ENCODE peak calls at places on chromosomes 12 and 14, in four cellular contexts. B is CD4-positive, alpha-beta T cell; L is epithelial cell of esophagus; D is GM13976. C is an unnamed sample.

GRCh38 chr14:69043598-69044267 is 64.6 kb upstream of the ACTN1 start:
- DNase-seq in B (no peak), L (peak; percentile 36), D (no peak), C (no peak)

GRCh38 chr14:40467969-40468368 is 1035.7 kb upstream of the FBXO33 start:
- DNase-seq in B (no peak), L (no peak), D (no peak), C (no peak)

GRCh38 chr12:42689699-42690098 is 100.2 kb upstream of the PRICKLE1 start:
- DNase-seq in B (no peak), L (no peak), D (no peak), C (no peak)

GRCh38 chr14:22838631-22839041 is 2.3 kb downstream of the MMP14 start:
- DNase-seq in B (no peak), L (peak; percentile 43), D (no peak), C (peak; percentile 68)

GRCh38 chr12:19068137-19068536 is 61.4 kb upstream of the PLEKHA5 start:
- DNase-seq in B (no peak), L (no peak), D (no peak), C (no peak)

GRCh38 chr14:72682188-72682587 is 211.7 kb downstream of the DPF3 start:
- DNase-seq in B (no peak), L (no peak), D (no peak), C (no peak)

GRCh38 chr14:103374121-103374520 is 11.1 kb upstream of the MARK3 start:
- DNase-seq in B (no peak), L (no peak), D (no peak), C (no peak)

GRCh38 chr14:98931911-98932310 is 340.1 kb downstream of the BCL11B start:
- DNase-seq in B (peak; percentile 80), L (no peak), D (no peak), C (no peak)

GRCh38 chr12:113159937-113160336 is 10.4 kb downstream of the CFAP73 start:
- DNase-seq in B (no peak), L (peak; percentile 30), D (no peak), C (no peak)

GRCh38 chr14:22569749-22570131 is 19.3 kb downstream of the DAD1 start:
- DNase-seq in B (no peak), L (no peak), D (no peak), C (no peak)

GRCh38 chr12:76927170-76927784 is 48.5 kb upstream of the CSRP2 start:
- DNase-seq in B (no peak), L (peak; percentile 61), D (peak; percentile 58), C (peak; percentile 33)

GRCh38 chr14:22928237-22929103 is 706 bp downstream of the PRMT5 start:
- DNase-seq in B (no peak), L (no peak), D (no peak), C (no peak)

GRCh38 chr14:105272623-105273022 is 24.3 kb downstream of the BTBD6 start:
- DNase-seq in B (no peak), L (no peak), D (no peak), C (no peak)

GRCh38 chr12:118358607-118359540 is 13.8 kb downstream of the TAOK3 start:
- DNase-seq in B (no peak), L (no peak), D (no peak), C (peak; percentile 30)

GRCh38 chr12:9124346-9125031 is 8.8 kb upstream of the A2M start:
- DNase-seq in B (no peak), L (no peak), D (no peak), C (no peak)

GRCh38 chr14:70168401-70168800 is 20.4 kb downstream of the SLC8A3 start:
- DNase-seq in B (no peak), L (no peak), D (no peak), C (no peak)

GRCh38 chr14:100076630-100077029 is 11.4 kb downstream of the EVL start:
- DNase-seq in B (no peak), L (peak; percentile 75), D (no peak), C (no peak)

GRCh38 chr14:101405171-101405883 is 156.0 kb upstream of the DIO3 start:
- DNase-seq in B (no peak), L (no peak), D (no peak), C (no peak)

GRCh38 chr14:90111895-90112534 is 50.2 kb downstream of the KCNK13 start:
- DNase-seq in B (no peak), L (peak; percentile 91), D (no peak), C (no peak)

GRCh38 chr14:89260898-89261297 is 156.1 kb downstream of the FOXN3 start:
- DNase-seq in B (no peak), L (no peak), D (no peak), C (no peak)

GRCh38 chr12:124433906-124434305 is 133.5 kb downstream of the NCOR2 start:
- DNase-seq in B (no peak), L (no peak), D (no peak), C (no peak)

GRCh38 chr14:73227812-73228781 is 9.2 kb upstream of the PAPLN start:
- DNase-seq in B (no peak), L (peak; percentile 82), D (no peak), C (no peak)

GRCh38 chr14:68843471-68844209 is 50.8 kb upstream of the ZFP36L1 start:
- DNase-seq in B (peak; percentile 74), L (peak; percentile 66), D (peak; percentile 80), C (peak; percentile 73)

GRCh38 chr12:72723732-72724131 is 451.6 kb downstream of the TRHDE start:
- DNase-seq in B (no peak), L (no peak), D (no peak), C (no peak)

GRCh38 chr14:34147461-34147860 is 196.6 kb upstream of the EGLN3 start:
- DNase-seq in B (no peak), L (peak; percentile 61), D (no peak), C (no peak)

GRCh38 chr12:9760699-9761406 is at the start of gene CD69:
- DNase-seq in B (peak; percentile 56), L (no peak), D (peak; percentile 38), C (peak; percentile 42)

GRCh38 chr12:98127336-98127679 is 388.1 kb upstream of the TMPO start:
- DNase-seq in B (no peak), L (no peak), D (no peak), C (no peak)

GRCh38 chr14:60327447-60328331 is 78.7 kb downstream of the PPM1A start:
- DNase-seq in B (peak; percentile 9), L (peak; percentile 19), D (peak; percentile 74), C (peak; percentile 78)

GRCh38 chr14:90656986-90657385 is 159.2 kb downstream of the TTC7B start:
- DNase-seq in B (no peak), L (no peak), D (no peak), C (no peak)

GRCh38 chr12:26135571-26135970 is 10.7 kb upstream of the BHLHE41 start:
- DNase-seq in B (no peak), L (no peak), D (no peak), C (no peak)

GRCh38 chr14:104513641-104514046 is 65.9 kb upstream of the C14orf180 start:
- DNase-seq in B (no peak), L (no peak), D (no peak), C (no peak)

GRCh38 chr14:38500125-38500524 is 244.2 kb upstream of the CLEC14A start:
- DNase-seq in B (no peak), L (no peak), D (no peak), C (no peak)

GRCh38 chr14:59422069-59422881 is 42.9 kb downstream of the GPR135 start:
- DNase-seq in B (no peak), L (no peak), D (no peak), C (peak; percentile 21)

GRCh38 chr12:109948382-109948781 is 47.8 kb downstream of the GIT2 start:
- DNase-seq in B (no peak), L (no peak), D (no peak), C (no peak)

GRCh38 chr14:36319899-36320209 is 583 bp downstream of the MBIP start:
- DNase-seq in B (no peak), L (no peak), D (no peak), C (no peak)

GRCh38 chr12:10235761-10236631 is 23.3 kb downstream of the GABARAPL1 start:
- DNase-seq in B (peak; percentile 31), L (peak; percentile 43), D (peak; percentile 50), C (peak; percentile 54)

GRCh38 chr12:49025463-49025862 is 6.9 kb upstream of the PRKAG1 start:
- DNase-seq in B (no peak), L (no peak), D (no peak), C (no peak)

DNA sequence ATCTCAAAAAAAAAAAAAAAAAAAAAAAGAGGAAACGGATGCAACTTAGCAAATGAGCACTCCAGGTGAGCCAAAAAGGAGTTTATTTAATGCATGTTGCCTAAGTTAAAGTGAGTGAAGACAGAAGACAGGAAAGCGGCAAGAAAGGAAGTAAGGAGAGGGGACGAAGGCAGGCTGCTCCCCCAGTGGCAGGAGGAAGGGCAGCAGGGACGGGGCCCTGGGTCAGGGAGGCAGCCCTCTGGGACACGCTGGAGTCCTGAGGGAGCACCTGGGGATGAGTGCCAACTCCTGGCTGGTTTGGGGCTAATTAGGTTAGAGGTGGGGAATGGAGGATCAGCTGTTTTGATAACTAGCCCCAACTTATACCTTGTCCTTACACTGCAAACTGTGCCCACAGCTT is 37.0 kb upstream of the SPTLC2 start:
- DNase-seq in B (no peak), L (no peak), D (no peak), C (no peak)
- TF ChIP-seq CTCF in B (no peak), L (no peak), D (no peak), C (no peak)

DNA sequence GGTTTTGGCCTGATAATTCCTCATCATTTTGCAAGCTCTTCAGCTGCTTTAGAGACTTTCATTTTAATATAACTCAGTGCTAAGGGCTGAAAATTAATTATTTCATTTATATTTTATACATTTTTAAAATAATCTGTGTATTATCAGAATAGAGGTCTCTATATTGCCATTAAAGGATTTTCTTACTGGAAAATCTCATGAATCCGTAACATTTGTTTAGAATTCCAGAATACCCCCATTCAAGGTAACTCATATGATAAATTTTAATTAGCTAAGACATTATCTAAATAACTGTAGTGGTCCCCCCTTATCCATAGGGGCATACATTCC is 51.6 kb downstream of the BMAL2 start:
- DNase-seq in B (no peak), L (no peak), D (no peak), C (no peak)
- TF ChIP-seq CTCF in B (peak; percentile 25), L (no peak), D (no peak), C (no peak)

GRCh38 chr12:4152145-4152795 is 121.3 kb upstream of the CCND2 start:
- DNase-seq in B (no peak), L (no peak), D (no peak), C (no peak)
- TF ChIP-seq CTCF in B (no peak), L (no peak), D (no peak), C (no peak)

DNA sequence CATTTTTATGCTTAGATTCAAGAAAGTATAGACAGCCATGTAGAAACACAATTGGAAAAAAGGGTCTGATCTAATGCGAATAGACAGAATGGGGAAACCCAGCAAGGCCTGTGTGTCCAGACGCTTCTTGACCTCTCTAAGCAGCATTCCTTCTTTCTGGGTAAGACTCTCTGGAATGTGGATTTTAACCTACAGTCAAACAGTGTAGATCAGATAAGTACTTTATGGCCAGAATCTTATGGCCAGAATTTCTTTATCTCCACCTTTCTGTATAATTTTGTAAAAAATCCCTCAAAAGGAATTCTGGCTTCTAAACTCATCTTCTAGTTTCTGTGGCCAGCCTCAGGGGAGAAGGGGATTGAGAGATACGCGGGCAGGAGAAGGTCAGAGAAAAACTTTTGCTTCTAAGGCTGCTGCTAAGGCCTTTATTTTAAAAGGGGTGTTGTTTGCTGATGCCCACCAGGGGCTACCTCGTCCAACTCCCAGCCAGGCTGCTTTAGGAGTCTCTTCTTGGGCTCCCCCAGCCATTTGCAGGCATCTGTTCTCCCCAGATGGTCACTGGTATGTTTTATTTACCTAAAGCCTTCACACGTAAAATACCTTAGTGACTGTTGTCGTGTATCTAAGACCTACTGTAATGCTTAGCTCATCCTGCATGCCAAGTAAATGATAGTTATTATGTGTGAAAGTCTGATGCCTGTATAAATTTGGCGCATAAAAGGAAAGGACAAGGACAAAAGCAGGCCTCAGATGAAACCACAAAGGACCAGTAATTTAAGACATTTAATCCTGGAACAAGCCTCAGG is 68.4 kb downstream of the ANO6 start:
- DNase-seq in B (no peak), L (peak; percentile 14), D (no peak), C (no peak)
- TF ChIP-seq CTCF in B (no peak), L (no peak), D (no peak), C (no peak)

C was measured in GM20000.